ENCODE peak calls at places on chromosomes 3 and 15, in four cellular contexts. U is HepG2, K is SK-N-SH, D is GM12878. C is an unnamed sample.

GRCh38 chr15:100189849-100190248 is 151.9 kb downstream of the ADAMTS17 start:
- DNase-seq in U (no peak), K (no peak), D (no peak), C (no peak)

GRCh38 chr3:138916824-138917223 is 30.1 kb downstream of the FOXL2 start:
- DNase-seq in U (no peak), K (no peak), D (no peak), C (no peak)

GRCh38 chr15:55250951-55251350 is 38.7 kb downstream of the RAB27A start:
- DNase-seq in U (no peak), K (no peak), D (no peak), C (no peak)

GRCh38 chr3:9349321-9350117 is 13.3 kb upstream of the THUMPD3 start:
- DNase-seq in U (peak), K (no peak), D (no peak), C (no peak)

GRCh38 chr3:188760408-188760807 is 411.4 kb upstream of the TPRG1 start:
- DNase-seq in U (no peak), K (no peak), D (no peak), C (no peak)

GRCh38 chr3:192514081-192514753 is 213.1 kb downstream of the FGF12 start:
- DNase-seq in U (no peak), K (peak), D (no peak), C (peak)

GRCh38 chr3:38168151-38168987 is 3.0 kb downstream of the OXSR1 start:
- DNase-seq in U (no peak), K (no peak), D (no peak), C (no peak)

GRCh38 chr3:156474560-156475389 is 80.1 kb downstream of the SSR3 start:
- DNase-seq in U (no peak), K (no peak), D (no peak), C (peak)

GRCh38 chr3:171781711-171782127 is 28.6 kb downstream of the PLD1 start:
- DNase-seq in U (peak), K (no peak), D (no peak), C (no peak)

GRCh38 chr3:42032693-42033349 is 58.3 kb upstream of the TRAK1 start:
- DNase-seq in U (peak), K (peak), D (no peak), C (no peak)

GRCh38 chr3:58568572-58569286 is 8.5 kb downstream of the FAM107A start:
- DNase-seq in U (peak), K (peak), D (peak), C (peak)

GRCh38 chr3:115819785-115820384 is 196.6 kb downstream of the GAP43 start:
- DNase-seq in U (peak), K (peak), D (peak), C (peak)

GRCh38 chr3:195542261-195542660 is 864 bp downstream of the PPP1R2 start:
- DNase-seq in U (no peak), K (peak), D (no peak), C (no peak)

GRCh38 chr15:70356919-70357318 is 259.2 kb upstream of the TLE3 start:
- DNase-seq in U (no peak), K (no peak), D (no peak), C (no peak)

GRCh38 chr15:40354408-40355171 is 3.4 kb upstream of the DISP2 start:
- DNase-seq in U (no peak), K (peak), D (no peak), C (no peak)

GRCh38 chr3:134359121-134360010 is 14.9 kb downstream of the AMOTL2 start:
- DNase-seq in U (no peak), K (no peak), D (no peak), C (no peak)

GRCh38 chr3:8767667-8768363 is 1.6 kb downstream of the OXTR start:
- DNase-seq in U (peak), K (peak), D (no peak), C (no peak)

GRCh38 chr3:186930639-186931486 is 537 bp downstream of the ST6GAL1 start:
- DNase-seq in U (peak), K (peak), D (peak), C (peak)

GRCh38 chr3:140467916-140468315 is 209.9 kb upstream of the TRIM42 start:
- DNase-seq in U (no peak), K (no peak), D (no peak), C (no peak)

GRCh38 chr3:47057212-47057671 is 77.8 kb downstream of the NBEAL2 start:
- DNase-seq in U (no peak), K (no peak), D (no peak), C (no peak)

GRCh38 chr15:100703032-100703578 is 100.7 kb downstream of the ASB7 start:
- DNase-seq in U (no peak), K (no peak), D (peak), C (peak)

GRCh38 chr15:97961067-97961954 is 808 bp downstream of the ARRDC4 start:
- DNase-seq in U (peak), K (peak), D (no peak), C (no peak)

GRCh38 chr15:88243895-88244787 is 12.4 kb downstream of the NTRK3 start:
- DNase-seq in U (peak), K (peak), D (no peak), C (peak)

GRCh38 chr15:61228025-61228901 is 839 bp downstream of the RORA start:
- DNase-seq in U (no peak), K (peak), D (no peak), C (peak)

GRCh38 chr15:72098076-72098475 is 19.9 kb downstream of the MYO9A start:
- DNase-seq in U (no peak), K (no peak), D (no peak), C (no peak)

GRCh38 chr3:177150970-177151627 is 46.2 kb downstream of the TBL1XR1 start:
- DNase-seq in U (peak), K (no peak), D (peak), C (peak)

GRCh38 chr15:84840255-84840654 is 23.1 kb downstream of the ALPK3 start:
- DNase-seq in U (no peak), K (no peak), D (no peak), C (no peak)

GRCh38 chr3:139482206-139482605 is 5.9 kb upstream of the RBP2 start:
- DNase-seq in U (no peak), K (no peak), D (no peak), C (no peak)

GRCh38 chr15:74789741-74790079 is 7.8 kb downstream of the CSK start:
- DNase-seq in U (no peak), K (no peak), D (no peak), C (no peak)

GRCh38 chr15:58407366-58407765 is 24.4 kb upstream of the LIPC start:
- DNase-seq in U (no peak), K (no peak), D (no peak), C (no peak)

GRCh38 chr15:48858401-48858800 is 19.5 kb upstream of the EID1 start:
- DNase-seq in U (no peak), K (no peak), D (no peak), C (peak)

GRCh38 chr3:10945683-10946287 is 46.8 kb upstream of the SLC6A1 start:
- DNase-seq in U (peak), K (peak), D (no peak), C (peak)

GRCh38 chr15:101014921-101015841 is 96.0 kb downstream of the LRRK1 start:
- DNase-seq in U (peak), K (peak), D (peak), C (peak)

GRCh38 chr3:158625881-158626280 is 18.4 kb upstream of the GFM1 start:
- DNase-seq in U (no peak), K (no peak), D (no peak), C (no peak)

GRCh38 chr3:175601521-175601920 is 742.4 kb downstream of the NAALADL2 start:
- DNase-seq in U (no peak), K (no peak), D (no peak), C (no peak)

DNA sequence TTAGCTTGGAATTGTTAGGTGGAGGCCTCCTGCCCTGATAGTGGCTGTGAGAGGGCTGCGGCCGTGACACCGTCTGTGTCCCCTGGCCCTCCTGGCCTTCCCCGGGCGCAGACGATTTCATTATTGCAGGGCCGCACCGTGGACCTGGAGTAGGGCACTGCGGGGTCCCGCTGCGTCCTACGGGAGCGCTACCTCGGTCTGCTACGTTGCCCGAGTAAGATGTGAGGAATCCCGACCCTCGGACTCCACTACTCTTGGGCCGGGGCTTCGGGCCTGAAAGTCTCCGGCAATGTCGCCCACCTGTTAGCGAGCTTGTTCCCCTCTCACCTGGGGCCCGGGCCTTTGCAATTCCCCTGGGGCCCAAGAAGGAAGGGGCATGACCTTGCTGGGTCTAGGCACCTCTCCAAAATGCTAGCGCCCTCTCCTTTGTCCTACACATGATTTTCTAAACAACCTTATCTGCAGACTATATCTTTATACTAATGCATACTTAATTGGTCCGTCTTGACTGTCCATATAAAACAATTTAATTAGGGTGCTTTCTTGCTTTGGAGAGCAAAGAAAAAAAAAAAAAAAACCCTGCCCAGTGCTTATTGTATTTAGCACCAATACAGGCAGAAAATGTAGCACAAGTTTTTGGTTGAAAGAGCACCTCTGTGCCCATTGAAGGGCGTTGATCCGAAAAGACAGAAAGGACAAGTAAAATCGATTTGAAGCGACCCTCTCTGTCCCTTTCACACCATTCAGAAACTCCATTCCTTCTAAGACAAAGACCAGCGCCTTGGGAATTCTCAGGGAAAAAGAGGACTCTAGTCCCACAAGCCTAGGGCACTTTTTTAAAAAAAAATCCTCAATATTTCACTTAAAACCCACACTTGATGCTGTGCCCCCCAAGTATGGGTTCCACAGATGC is 7.0 kb upstream of the NR2F2 start:
- DNase-seq in U (no peak), K (no peak), D (no peak), C (no peak)
- TF ChIP-seq PBX3 in U (no peak), K (no peak), D (no peak), C (no peak)

DNA sequence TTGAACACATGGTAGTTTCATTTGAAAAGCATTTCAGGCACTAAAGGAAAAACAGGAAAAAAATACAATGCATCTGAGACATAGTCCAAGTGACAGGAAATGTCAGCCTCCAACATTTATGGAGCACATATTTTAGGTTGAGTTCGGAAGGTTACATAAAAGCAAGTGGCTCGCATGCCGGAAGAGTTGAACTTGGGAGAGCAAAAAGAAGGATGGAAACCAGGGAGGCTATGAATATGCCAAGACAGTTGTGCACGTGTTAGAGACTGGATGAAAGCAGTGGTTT is 277.5 kb upstream of the SEMA6D start:
- DNase-seq in U (no peak), K (no peak), D (no peak), C (no peak)
- TF ChIP-seq PBX3 in U (no peak), K (no peak), D (no peak), C (no peak)

GRCh38 chr15:90234519-90234988 is 545 bp downstream of the GDPGP1 start:
- DNase-seq in U (peak), K (no peak), D (no peak), C (no peak)
- TF ChIP-seq PBX3 in U (no peak), K (no peak), D (no peak), C (no peak)

GRCh38 chr15:95325763-95326688 is 1004.5 kb upstream of the NR2F2 start:
- DNase-seq in U (no peak), K (no peak), D (no peak), C (no peak)

GRCh38 chr15:95327661-95328060 is 1002.8 kb upstream of the NR2F2 start:
- DNase-seq in U (no peak), K (no peak), D (no peak), C (no peak)

GRCh38 chr15:95328559-95328958 is 1001.9 kb upstream of the NR2F2 start:
- DNase-seq in U (no peak), K (no peak), D (no peak), C (no peak)

GRCh38 chr15:95326689-95327525 is 1003.6 kb upstream of the NR2F2 start:
- DNase-seq in U (no peak), K (peak), D (no peak), C (no peak)

DNA sequence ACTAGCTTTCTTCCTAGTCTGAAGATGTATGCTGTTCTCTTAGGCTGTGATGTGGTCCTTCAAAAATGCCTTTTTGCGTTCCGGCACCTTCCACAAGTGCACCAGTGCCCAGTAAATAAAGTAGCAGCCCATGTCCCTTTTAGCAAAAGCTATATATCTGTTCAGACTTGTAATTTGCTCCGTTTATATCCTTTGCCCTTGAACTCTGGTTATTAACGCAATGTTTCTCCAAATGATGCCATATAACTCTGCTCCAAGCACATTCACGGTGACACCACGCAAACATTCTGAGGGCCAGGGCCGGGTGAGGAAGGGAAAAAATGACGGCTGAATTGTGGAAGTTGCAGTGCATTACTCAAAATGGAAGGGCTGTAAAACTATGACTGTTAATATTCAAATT is 1001.1 kb upstream of the NR2F2 start:
- DNase-seq in U (no peak), K (no peak), D (no peak), C (no peak)
- TF ChIP-seq PBX3 in U (no peak), K (no peak), D (no peak), C (no peak)

DNA sequence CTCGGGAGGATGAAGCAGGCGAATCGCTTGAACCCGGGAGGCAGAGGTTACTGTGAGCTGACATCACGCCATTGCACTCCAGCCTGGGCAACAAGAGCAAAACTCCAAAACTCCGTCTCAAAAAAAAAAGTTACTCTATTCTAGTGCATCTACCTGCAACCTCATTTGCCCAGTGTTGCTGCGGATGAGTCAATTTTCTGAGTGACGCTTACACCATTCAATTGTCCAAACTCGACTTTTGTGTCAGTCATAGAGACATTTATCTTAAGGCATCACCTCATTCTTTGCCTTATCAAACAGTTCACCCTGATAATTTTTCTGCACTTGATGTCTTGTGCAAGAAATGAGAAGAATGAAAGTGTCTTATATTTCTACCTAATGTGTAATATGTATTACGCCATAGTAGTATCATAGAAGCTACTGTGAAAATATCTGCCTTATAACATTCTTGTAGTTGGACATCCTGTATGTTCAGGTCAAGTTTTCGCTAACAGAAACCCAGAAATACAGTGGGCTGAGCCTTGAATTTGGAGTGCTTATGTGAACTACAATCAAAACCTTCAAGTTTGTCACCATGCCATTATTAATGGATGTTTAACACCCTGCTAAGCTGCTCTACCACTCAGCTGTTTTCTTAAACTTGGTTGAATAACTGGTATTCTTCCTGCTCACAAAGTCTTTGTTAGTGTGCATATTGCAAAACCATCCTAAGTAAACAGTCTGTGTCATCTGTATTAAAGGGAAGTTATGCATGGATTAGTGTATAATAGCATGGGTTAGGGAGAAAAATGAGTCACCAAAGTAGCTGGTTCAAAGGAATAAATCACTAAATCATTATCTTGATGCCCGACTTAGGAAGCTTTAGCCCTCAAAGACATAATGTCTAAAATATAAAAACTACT is 531.0 kb upstream of the NR2F2 start:
- DNase-seq in U (peak), K (no peak), D (no peak), C (peak)
- TF ChIP-seq PBX3 in U (no peak), K (no peak), D (no peak), C (no peak)

DNA sequence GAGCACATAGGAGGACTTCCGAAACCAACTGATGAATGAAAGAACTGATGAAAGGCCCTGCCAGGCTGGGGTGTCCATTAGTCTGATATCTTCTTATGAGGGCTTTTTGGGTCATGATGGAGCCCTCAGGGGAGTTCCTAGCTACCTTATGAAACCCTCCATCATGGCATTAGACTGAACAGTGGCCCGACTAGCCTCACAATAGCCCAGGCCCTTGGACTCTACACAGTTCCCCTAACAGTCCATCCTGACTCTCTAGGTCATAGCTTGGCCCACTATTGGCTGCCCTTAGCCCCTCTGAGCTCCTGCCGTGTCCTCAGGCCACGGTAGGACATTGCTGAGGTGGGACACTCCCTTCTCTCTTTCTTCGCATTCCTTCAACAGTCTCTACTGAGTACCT is 365.9 kb downstream of the CACNA2D3 start:
- DNase-seq in U (no peak), K (no peak), D (no peak), C (no peak)
- TF ChIP-seq PBX3 in U (no peak), K (no peak), D (no peak), C (no peak)

GRCh38 chr15:99108993-99109392 is 4.1 kb downstream of the SYNM start:
- DNase-seq in U (no peak), K (no peak), D (no peak), C (no peak)

GRCh38 chr15:99109555-99110021 is 4.7 kb downstream of the SYNM start:
- DNase-seq in U (no peak), K (no peak), D (peak), C (no peak)

GRCh38 chr15:99110581-99111320 is 5.9 kb downstream of the SYNM start:
- DNase-seq in U (no peak), K (no peak), D (no peak), C (no peak)

GRCh38 chr15:99106417-99107220 is 1.7 kb downstream of the SYNM start:
- DNase-seq in U (no peak), K (no peak), D (no peak), C (no peak)

GRCh38 chr15:99110093-99110492 is 5.2 kb downstream of the SYNM start:
- DNase-seq in U (no peak), K (no peak), D (no peak), C (no peak)
- TF ChIP-seq PBX3 in U (no peak), K (no peak), D (no peak), C (no peak)

C was measured in A549.